ENCODE peak calls at places on chromosomes 5 and 9, in seven cellular contexts. M is body of pancreas; Z is CD4-positive, CD25-positive, alpha-beta regulatory T cell; D is stomach; G is brain microvascular endothelial cell; F is colonic mucosa; I is AG04450. U is an unnamed sample.

GRCh38 chr5:123950701-123951100 is 438.7 kb downstream of the CSNK1G3 start:
- DNase-seq in M (no peak), Z (no peak), D (no peak), G (no peak), F (no peak), I (no peak), U (no peak)

GRCh38 chr5:19322716-19323485 is 665.1 kb downstream of the CDH18 start:
- DNase-seq in M (no peak), Z (no peak), D (no peak), G (no peak), F (no peak), I (no peak), U (no peak)

GRCh38 chr9:20291201-20291600 is 331.1 kb downstream of the MLLT3 start:
- DNase-seq in M (no peak), Z (no peak), D (no peak), G (no peak), F (no peak), I (no peak), U (no peak)

GRCh38 chr5:134003957-134004625 is 684 bp downstream of the VDAC1 start:
- DNase-seq in M (peak), Z (peak), D (peak), G (peak), F (peak), I (no peak), U (peak)

GRCh38 chr9:32783168-32783891 is at the start of gene TMEM215:
- DNase-seq in M (no peak), Z (no peak), D (no peak), G (no peak), F (no peak), I (no peak), U (no peak)

GRCh38 chr5:115366223-115366622 is 69.8 kb upstream of the CCDC112 start:
- DNase-seq in M (no peak), Z (peak), D (no peak), G (peak), F (no peak), I (peak), U (peak)

GRCh38 chr5:87754009-87754757 is 341.5 kb upstream of the CCNH start:
- DNase-seq in M (no peak), Z (no peak), D (no peak), G (no peak), F (no peak), I (no peak), U (no peak)

GRCh38 chr5:176178789-176179188 is 59.4 kb upstream of the SIMC1 start:
- DNase-seq in M (no peak), Z (no peak), D (no peak), G (no peak), F (no peak), I (no peak), U (no peak)

GRCh38 chr9:27451207-27451792 is 72.8 kb upstream of the IFNK start:
- DNase-seq in M (no peak), Z (no peak), D (no peak), G (no peak), F (no peak), I (no peak), U (no peak)

GRCh38 chr5:59786271-59786805 is 107.2 kb downstream of the PDE4D start:
- DNase-seq in M (no peak), Z (no peak), D (no peak), G (peak), F (no peak), I (no peak), U (peak)

GRCh38 chr5:171630047-171630669 is 155.5 kb upstream of the SMIM23 start:
- DNase-seq in M (no peak), Z (no peak), D (peak), G (peak), F (peak), I (peak), U (peak)

GRCh38 chr5:161269125-161269524 is 277.4 kb downstream of the GABRB2 start:
- DNase-seq in M (no peak), Z (no peak), D (no peak), G (no peak), F (no peak), I (no peak), U (no peak)

GRCh38 chr5:102590467-102590866 is 91.7 kb upstream of the SLCO6A1 start:
- DNase-seq in M (no peak), Z (no peak), D (no peak), G (no peak), F (no peak), I (no peak), U (no peak)

GRCh38 chr9:126301196-126301595 is 25.4 kb upstream of the MVB12B start:
- DNase-seq in M (no peak), Z (no peak), D (no peak), G (no peak), F (no peak), I (no peak), U (no peak)

GRCh38 chr5:77900691-77901090 is 124.6 kb upstream of the TBCA start:
- DNase-seq in M (no peak), Z (no peak), D (no peak), G (no peak), F (no peak), I (no peak), U (no peak)

GRCh38 chr9:134059661-134060395 is 8.0 kb downstream of the BRD3 start:
- DNase-seq in M (no peak), Z (peak), D (peak), G (no peak), F (no peak), I (no peak), U (no peak)

GRCh38 chr5:151596839-151597539 is 5.9 kb upstream of the FAT2 start:
- DNase-seq in M (no peak), Z (no peak), D (no peak), G (no peak), F (no peak), I (no peak), U (no peak)

GRCh38 chr5:80136751-80137272 is 101.7 kb downstream of the THBS4 start:
- DNase-seq in M (no peak), Z (no peak), D (no peak), G (no peak), F (no peak), I (no peak), U (no peak)
- H3K4me3 ChIP-seq in M (no peak), Z (peak), D (no peak), G (no peak), F (no peak), I (no peak), U (no peak)

DNA sequence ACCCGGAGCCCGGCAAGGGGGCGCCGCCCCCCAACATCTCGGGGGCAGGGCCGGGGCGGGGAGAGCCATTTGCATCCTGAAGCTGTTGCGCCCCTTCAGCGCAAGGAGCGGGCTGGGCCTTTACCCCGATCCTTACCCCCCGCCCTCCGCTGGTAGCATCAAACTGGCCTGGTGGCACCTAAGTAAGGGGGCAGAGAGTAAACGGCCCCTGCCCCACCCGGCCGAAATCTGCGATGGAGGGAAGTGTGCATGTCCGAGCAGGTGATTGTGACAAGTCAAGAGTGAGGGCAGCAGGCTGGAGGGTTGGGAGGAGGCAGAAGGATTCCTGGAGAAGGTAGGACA is 101.2 kb downstream of the ESM1 start:
- DNase-seq in M (no peak), Z (no peak), D (no peak), G (no peak), F (no peak), I (no peak), U (no peak)
- H3K4me3 ChIP-seq in M (no peak), Z (no peak), D (peak), G (peak), F (no peak), I (peak), U (peak)

GRCh38 chr9:109913461-109913810 is 133.4 kb downstream of the PALM2AKAP2 start:
- DNase-seq in M (no peak), Z (no peak), D (no peak), G (no peak), F (no peak), I (no peak), U (no peak)
- H3K4me3 ChIP-seq in M (no peak), Z (no peak), D (no peak), G (no peak), F (no peak), I (no peak), U (no peak)

DNA sequence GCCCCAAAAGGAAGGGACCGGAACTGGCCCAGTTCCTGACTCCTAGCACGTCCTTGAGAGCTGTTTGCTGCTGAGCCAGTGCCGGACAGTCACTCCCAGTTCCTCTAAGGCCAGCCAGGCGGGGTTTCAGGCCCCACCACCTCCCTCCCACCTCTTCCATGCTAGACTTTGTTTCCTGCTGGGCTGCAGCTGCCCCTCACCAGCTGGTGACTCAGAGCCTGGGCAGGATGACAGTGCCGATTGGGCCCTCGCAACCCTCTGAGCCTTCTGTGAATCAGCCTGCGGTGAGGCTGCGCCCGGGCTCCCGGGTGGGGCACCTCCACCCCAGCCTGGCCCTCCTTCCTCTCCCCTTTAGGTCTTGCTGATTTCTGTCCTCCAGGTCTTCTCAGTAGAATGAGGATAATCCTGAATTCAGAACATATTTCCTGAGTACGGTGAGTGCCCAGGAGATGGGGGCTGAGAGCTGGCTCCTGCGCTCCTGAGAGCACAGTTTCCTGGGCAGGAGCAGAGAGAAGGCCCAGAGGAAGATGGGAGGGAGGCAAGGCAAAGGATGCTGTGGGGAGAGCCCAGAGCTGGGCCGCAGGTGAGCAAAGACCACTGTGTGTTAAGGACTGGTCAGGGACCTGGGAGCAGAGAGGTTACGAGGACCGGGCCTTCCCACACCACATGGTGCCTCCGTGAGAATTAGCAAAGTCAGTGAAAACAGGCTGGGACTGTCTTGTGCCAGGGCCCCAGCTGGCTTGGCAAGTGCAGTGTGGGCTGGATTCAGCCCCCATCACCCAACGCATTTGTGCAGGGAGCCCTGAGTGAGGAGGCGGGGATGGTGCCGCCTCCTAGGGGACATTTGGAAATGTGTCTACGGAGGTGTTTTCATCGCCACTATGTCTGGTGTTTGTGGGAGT is 32.9 kb upstream of the STXBP1 start:
- DNase-seq in M (peak), Z (peak), D (peak), G (peak), F (peak), I (peak), U (peak)
- H3K4me3 ChIP-seq in M (no peak), Z (no peak), D (peak), G (peak), F (no peak), I (peak), U (peak)

DNA sequence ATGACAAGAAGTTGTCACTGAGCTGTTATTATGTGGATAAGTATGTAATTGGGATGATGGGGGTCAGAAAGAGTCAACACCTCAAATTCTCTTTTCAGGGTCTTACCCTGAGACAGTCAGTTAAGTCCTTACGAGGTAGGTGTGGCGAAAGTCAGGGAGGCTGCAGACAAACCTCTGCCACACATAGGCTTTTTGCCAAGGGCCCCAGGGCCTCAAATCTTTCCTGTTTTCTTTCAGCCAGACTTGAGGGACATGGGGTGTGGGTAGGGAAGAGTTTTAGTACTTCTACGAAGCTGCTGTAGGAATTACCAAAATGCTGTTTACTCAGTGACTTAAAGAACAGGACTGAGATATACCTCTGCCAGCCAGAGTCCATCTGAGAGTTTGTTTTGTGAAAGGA is 13.8 kb downstream of the OR2S2 start:
- DNase-seq in M (no peak), Z (no peak), D (no peak), G (no peak), F (peak), I (no peak), U (no peak)
- H3K4me3 ChIP-seq in M (no peak), Z (no peak), D (no peak), G (no peak), F (no peak), I (no peak), U (no peak)

DNA sequence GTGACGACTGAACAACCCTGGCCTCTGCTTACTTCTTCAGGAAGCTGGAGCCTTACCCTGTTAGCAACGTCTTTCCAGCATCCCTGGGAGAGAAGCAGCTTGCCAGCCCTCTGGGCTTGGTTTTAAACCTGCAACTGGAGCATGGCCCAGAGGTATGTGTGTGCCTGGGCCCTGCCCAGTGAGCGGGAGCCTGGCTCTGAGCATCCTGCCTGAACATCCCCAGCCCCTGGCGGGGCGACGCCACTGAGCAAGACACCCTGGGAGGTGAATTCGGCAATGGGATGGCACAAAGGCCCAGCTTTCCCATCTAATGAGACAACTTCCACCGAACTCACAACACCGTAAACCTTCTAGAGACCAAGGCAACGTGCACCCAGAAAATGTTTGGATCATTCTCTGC is 23.6 kb downstream of the IRX4 start:
- DNase-seq in M (no peak), Z (no peak), D (no peak), G (no peak), F (no peak), I (no peak), U (no peak)
- H3K4me3 ChIP-seq in M (no peak), Z (no peak), D (no peak), G (no peak), F (no peak), I (no peak), U (no peak)

U was measured in cardiac fibroblast.